ENCODE peak calls at places on chromosomes 1 and 21, in ten cellular contexts. T is A549, O is spleen, S is esophagus squamous epithelium, C is ovary, J is IMR-90, D is tibial nerve, V is transverse colon, M is HCT116, B is erythroblast. H is an unnamed sample.

GRCh38 chr21:39580744-39581143 is 32.0 kb upstream of the B3GALT5 start:
- DNase-seq in T (no peak), O (no peak), S (no peak), C (no peak), J (no peak), D (no peak), V (no peak), M (no peak), B (no peak), H (no peak)

GRCh38 chr1:24103879-24104278 is 8.1 kb downstream of the MYOM3 start:
- DNase-seq in T (no peak), O (no peak), S (no peak), C (no peak), J (no peak), D (no peak), V (no peak), M (no peak), B (no peak), H (no peak)

GRCh38 chr1:3735027-3735682 is 17.1 kb upstream of the CCDC27 start:
- DNase-seq in T (no peak), O (no peak), S (no peak), C (no peak), J (no peak), D (no peak), V (no peak), M (no peak), B (no peak), H (no peak)

GRCh38 chr21:29144736-29145353 is 14.4 kb downstream of the MAP3K7CL start:
- DNase-seq in T (no peak), O (no peak), S (no peak), C (no peak), J (peak; percentile 61), D (no peak), V (no peak), M (no peak), B (no peak), H (no peak)

GRCh38 chr1:217106231-217106630 is 383.0 kb upstream of the ESRRG start:
- DNase-seq in T (no peak), O (no peak), S (no peak), C (no peak), J (peak; percentile 6), D (no peak), V (no peak), M (no peak), B (no peak), H (no peak)

GRCh38 chr1:232403017-232403714 is 226.8 kb downstream of the SIPA1L2 start:
- DNase-seq in T (no peak), O (no peak), S (no peak), C (no peak), J (no peak), D (no peak), V (no peak), M (no peak), B (no peak), H (no peak)

GRCh38 chr1:147676306-147677085 is 6.2 kb upstream of the ACP6 start:
- DNase-seq in T (peak; percentile 28), O (no peak), S (no peak), C (no peak), J (peak; percentile 77), D (no peak), V (no peak), M (no peak), B (no peak), H (no peak)

GRCh38 chr21:27802816-27803475 is 836.1 kb upstream of the ADAMTS5 start:
- DNase-seq in T (no peak), O (no peak), S (no peak), C (no peak), J (peak; percentile 31), D (peak; percentile 35), V (peak; percentile 39), M (no peak), B (peak; percentile 13), H (no peak)

GRCh38 chr21:39527664-39528381 is 76.1 kb downstream of the SH3BGR start:
- DNase-seq in T (no peak), O (no peak), S (no peak), C (no peak), J (no peak), D (no peak), V (peak; percentile 68), M (no peak), B (no peak), H (no peak)

GRCh38 chr1:172167801-172168596 is 252.5 kb upstream of the C1orf105 start:
- DNase-seq in T (no peak), O (no peak), S (no peak), C (no peak), J (peak; percentile 81), D (no peak), V (no peak), M (no peak), B (no peak), H (no peak)

GRCh38 chr1:118223426-118223825 is 38.4 kb upstream of the SPAG17 start:
- DNase-seq in T (no peak), O (no peak), S (no peak), C (no peak), J (no peak), D (no peak), V (no peak), M (no peak), B (no peak), H (no peak)

GRCh38 chr1:51661081-51661518 is 44.2 kb downstream of the OSBPL9 start:
- DNase-seq in T (peak; percentile 23), O (no peak), S (no peak), C (no peak), J (peak; percentile 96), D (no peak), V (no peak), M (no peak), B (no peak), H (no peak)

GRCh38 chr1:8317647-8318360 is at the start of gene SLC45A1:
- DNase-seq in T (peak; percentile 68), O (peak; percentile 94), S (no peak), C (peak; percentile 86), J (peak; percentile 57), D (peak; percentile 64), V (peak; percentile 80), M (peak; percentile 29), B (peak; percentile 31), H (peak; percentile 85)

GRCh38 chr1:183583466-183583865 is 6.8 kb downstream of the NCF2 start:
- DNase-seq in T (no peak), O (no peak), S (no peak), C (no peak), J (peak; percentile 55), D (no peak), V (no peak), M (no peak), B (no peak), H (no peak)

GRCh38 chr1:55305735-55306134 is 90.6 kb upstream of the USP24 start:
- DNase-seq in T (no peak), O (no peak), S (no peak), C (no peak), J (peak; percentile 39), D (no peak), V (no peak), M (no peak), B (no peak), H (no peak)

GRCh38 chr1:200877839-200878551 is 5.2 kb downstream of the GPR25 start:
- DNase-seq in T (no peak), O (no peak), S (no peak), C (no peak), J (no peak), D (no peak), V (no peak), M (no peak), B (no peak), H (no peak)

GRCh38 chr21:46295996-46296752 is 10.0 kb downstream of the YBEY start:
- DNase-seq in T (no peak), O (peak; percentile 92), S (no peak), C (peak; percentile 77), J (peak; percentile 32), D (peak; percentile 86), V (peak; percentile 70), M (no peak), B (peak; percentile 78), H (peak; percentile 93)

GRCh38 chr1:203076031-203076511 is 9.7 kb downstream of the MYOG start:
- DNase-seq in T (no peak), O (peak; percentile 83), S (no peak), C (no peak), J (no peak), D (no peak), V (no peak), M (no peak), B (no peak), H (no peak)
- TF ChIP-seq POLR2A in T (no peak), O (no peak), S (no peak), C (no peak), J (no peak), D (no peak), V (no peak), M (no peak), B (no peak), H (no peak)

GRCh38 chr1:12616709-12617373 is 1.2 kb downstream of the DHRS3 start:
- DNase-seq in T (no peak), O (peak; percentile 85), S (no peak), C (peak; percentile 52), J (no peak), D (no peak), V (peak; percentile 42), M (no peak), B (peak; percentile 53), H (peak; percentile 78)

GRCh38 chr1:12617511-12617900 is 504 bp downstream of the DHRS3 start:
- DNase-seq in T (no peak), O (peak; percentile 41), S (no peak), C (no peak), J (no peak), D (no peak), V (peak; percentile 46), M (no peak), B (peak; percentile 70), H (no peak)

GRCh38 chr1:12619396-12620141 is 1.6 kb upstream of the DHRS3 start:
- DNase-seq in T (peak; percentile 70), O (peak; percentile 93), S (no peak), C (peak; percentile 91), J (peak; percentile 87), D (peak; percentile 93), V (peak; percentile 91), M (peak; percentile 74), B (peak; percentile 76), H (peak; percentile 91)

GRCh38 chr1:12618661-12619395 is 818 bp upstream of the DHRS3 start:
- DNase-seq in T (peak; percentile 95), O (peak; percentile 82), S (no peak), C (peak; percentile 76), J (peak; percentile 83), D (peak; percentile 66), V (peak; percentile 86), M (peak; percentile 78), B (peak; percentile 57), H (peak; percentile 80)

GRCh38 chr1:12617901-12618660 is at the start of gene DHRS3:
- DNase-seq in T (peak; percentile 72), O (peak; percentile 90), S (no peak), C (peak; percentile 71), J (peak; percentile 75), D (peak; percentile 65), V (peak; percentile 85), M (peak; percentile 61), B (peak; percentile 86), H (peak; percentile 83)
- TF ChIP-seq POLR2A in T (peak; percentile 18), O (no peak), S (no peak), C (no peak), J (no peak), D (peak; percentile 25), V (peak; percentile 75), M (peak; percentile 59), B (peak; percentile 38), H (no peak)

GRCh38 chr1:161215079-161215478 is at the start of gene FCER1G:
- DNase-seq in T (no peak), O (peak; percentile 91), S (no peak), C (no peak), J (no peak), D (peak; percentile 53), V (peak; percentile 50), M (no peak), B (no peak), H (peak; percentile 71)
- TF ChIP-seq POLR2A in T (no peak), O (no peak), S (no peak), C (no peak), J (no peak), D (peak; percentile 9), V (peak; percentile 50), M (no peak), B (no peak), H (peak; percentile 51)

GRCh38 chr1:113389953-113390834 is at the start of gene MAGI3:
- DNase-seq in T (peak; percentile 73), O (peak; percentile 96), S (peak; percentile 73), C (peak; percentile 98), J (peak; percentile 98), D (peak; percentile 96), V (peak; percentile 98), M (peak; percentile 93), B (peak; percentile 95), H (peak; percentile 98)
- TF ChIP-seq POLR2A in T (peak; percentile 69), O (peak; percentile 87), S (no peak), C (peak; percentile 68), J (peak; percentile 83), D (no peak), V (peak; percentile 96), M (peak; percentile 33), B (peak; percentile 28), H (no peak)